ENCODE peak calls at places on chromosomes 4 and X, in ten cellular contexts. N is HCT116, C is upper lobe of left lung, U is esophagus muscularis mucosa, T is GM12891, M is suprapubic skin, Y is prostate gland, G is breast epithelium, K is vagina, P is H1. I is an unnamed sample.

GRCh38 chrX:13985697-13986435 is 43.8 kb downstream of the GEMIN8 start:
- DNase-seq in M (no peak), T (no peak), K (no peak), P (no peak), C (no peak), Y (no peak), U (no peak), N (no peak), G (no peak), I (no peak)

GRCh38 chr4:39495446-39496208 is 31.6 kb downstream of the UGDH start:
- DNase-seq in K (no peak), T (no peak), N (no peak), U (no peak), M (no peak), G (no peak), P (peak), Y (peak), C (no peak), I (no peak)

GRCh38 chrX:122945328-122945727 is 238.8 kb upstream of the GRIA3 start:
- DNase-seq in T (no peak), M (no peak), G (no peak), U (no peak), Y (no peak), P (no peak), N (no peak), C (no peak), K (no peak), I (no peak)

GRCh38 chr4:142350886-142351285 is 495.2 kb downstream of the INPP4B start:
- DNase-seq in P (no peak), N (no peak), M (no peak), Y (no peak), T (no peak), G (no peak), U (no peak), K (no peak), C (no peak), I (no peak)

GRCh38 chr4:12689457-12689856 is 794.7 kb downstream of the RAB28 start:
- DNase-seq in T (no peak), Y (no peak), U (no peak), K (no peak), M (no peak), P (no peak), C (no peak), G (no peak), N (no peak), I (no peak)

GRCh38 chr4:152380919-152381318 is 155.0 kb downstream of the FBXW7 start:
- DNase-seq in M (no peak), Y (no peak), G (no peak), T (no peak), P (no peak), C (no peak), K (no peak), N (no peak), U (no peak), I (no peak)

GRCh38 chrX:42399632-42400024 is 378.3 kb downstream of the PPP1R2C start:
- DNase-seq in Y (no peak), N (no peak), T (no peak), M (no peak), K (no peak), G (no peak), C (no peak), P (no peak), U (no peak), I (no peak)

GRCh38 chrX:21745756-21746155 is 12.2 kb downstream of the SMPX start:
- DNase-seq in C (no peak), T (no peak), M (no peak), U (no peak), N (no peak), P (no peak), K (no peak), Y (no peak), G (no peak), I (peak)

GRCh38 chr4:19857405-19857804 is 394.3 kb upstream of the SLIT2 start:
- DNase-seq in T (no peak), C (no peak), K (no peak), P (no peak), G (no peak), M (no peak), Y (no peak), N (no peak), U (no peak), I (no peak)

GRCh38 chrX:149372861-149373260 is 132.2 kb downstream of the IDS start:
- DNase-seq in U (no peak), G (no peak), C (no peak), M (no peak), K (no peak), N (no peak), T (no peak), P (no peak), Y (no peak), I (no peak)

GRCh38 chr4:54189140-54189539 is 40.0 kb upstream of the PDGFRA start:
- DNase-seq in N (no peak), P (no peak), G (no peak), M (no peak), Y (no peak), C (no peak), T (no peak), U (no peak), K (no peak), I (no peak)

GRCh38 chrX:41314204-41314603 is 19.8 kb upstream of the DDX3X start:
- DNase-seq in C (no peak), T (no peak), U (no peak), K (no peak), P (no peak), N (no peak), G (no peak), M (no peak), Y (no peak), I (no peak)

GRCh38 chr4:176302283-176303275 is 17.2 kb upstream of the SPCS3 start:
- DNase-seq in G (no peak), T (no peak), C (no peak), Y (no peak), N (peak), U (no peak), P (no peak), M (no peak), K (no peak), I (no peak)

GRCh38 chr4:96164814-96165351 is 325.0 kb downstream of the PDHA2 start:
- DNase-seq in Y (no peak), K (no peak), T (no peak), N (no peak), C (no peak), G (no peak), P (no peak), U (no peak), M (no peak), I (no peak)

GRCh38 chr4:150462743-150463142 is 119.2 kb upstream of the MAB21L2 start:
- DNase-seq in K (no peak), M (no peak), G (no peak), C (no peak), N (no peak), U (no peak), P (no peak), Y (no peak), T (no peak), I (no peak)

GRCh38 chrX:140815868-140816267 is 106.3 kb downstream of the LINC00632 start:
- DNase-seq in P (no peak), C (no peak), N (no peak), T (no peak), G (no peak), K (no peak), U (no peak), Y (no peak), M (no peak), I (peak)

GRCh38 chrX:14409341-14409740 is 120.0 kb upstream of the GLRA2 start:
- DNase-seq in C (no peak), P (no peak), T (no peak), G (no peak), U (no peak), K (no peak), N (no peak), M (no peak), Y (no peak), I (no peak)

GRCh38 chrX:110992611-110993010 is 103.4 kb upstream of the PAK3 start:
- DNase-seq in Y (no peak), G (no peak), U (no peak), T (no peak), C (peak), K (no peak), P (no peak), N (no peak), M (no peak), I (peak)

GRCh38 chrX:5644786-5645185 is 583.9 kb downstream of the NLGN4X start:
- DNase-seq in M (no peak), T (no peak), G (no peak), N (no peak), U (no peak), K (no peak), C (no peak), P (no peak), Y (no peak), I (no peak)

GRCh38 chrX:109600114-109600710 is 24.8 kb downstream of the KCNE5 start:
- DNase-seq in T (no peak), C (no peak), P (peak), U (no peak), N (no peak), G (no peak), Y (no peak), M (no peak), K (no peak), I (peak)

GRCh38 chr4:61199869-61200194 is 294 bp upstream of the ADGRL3 start:
- DNase-seq in Y (no peak), M (no peak), U (no peak), C (no peak), G (no peak), K (no peak), N (no peak), P (no peak), T (no peak), I (no peak)

GRCh38 chrX:43315622-43316021 is 340.5 kb upstream of the MAOA start:
- DNase-seq in G (no peak), U (no peak), N (no peak), M (no peak), K (no peak), P (no peak), Y (no peak), C (no peak), T (no peak), I (no peak)

GRCh38 chrX:129877401-129877800 is 28.6 kb upstream of the UTP14A start:
- DNase-seq in C (no peak), M (no peak), U (no peak), N (no peak), K (no peak), T (no peak), Y (no peak), G (no peak), P (no peak), I (peak)

GRCh38 chr4:113760852-113761681 is 471 bp downstream of the CAMK2D start:
- DNase-seq in U (peak), Y (peak), K (no peak), G (peak), T (peak), C (peak), P (peak), N (no peak), M (peak), I (no peak)

GRCh38 chr4:113758361-113758760 is 3.2 kb downstream of the CAMK2D start:
- DNase-seq in N (no peak), G (no peak), K (no peak), U (no peak), C (no peak), T (no peak), Y (no peak), M (no peak), P (no peak), I (no peak)

GRCh38 chr4:113759696-113760093 is 1.8 kb downstream of the CAMK2D start:
- DNase-seq in U (no peak), T (no peak), M (no peak), P (no peak), Y (no peak), N (no peak), C (no peak), G (no peak), K (no peak), I (no peak)

GRCh38 chr4:113761682-113762060 is at the start of gene CAMK2D:
- DNase-seq in U (peak), T (peak), G (peak), P (peak), Y (peak), C (peak), N (peak), K (no peak), M (peak), I (no peak)

GRCh38 chr4:113760094-113760851 is 1.3 kb downstream of the CAMK2D start:
- DNase-seq in K (no peak), C (peak), T (no peak), M (peak), P (no peak), Y (peak), G (no peak), N (no peak), U (no peak), I (no peak)
- TF ChIP-seq POLR2AphosphoS5 in K (no peak), C (no peak), T (no peak), M (no peak), P (peak), Y (peak), G (no peak), N (no peak), U (no peak), I (no peak)

DNA sequence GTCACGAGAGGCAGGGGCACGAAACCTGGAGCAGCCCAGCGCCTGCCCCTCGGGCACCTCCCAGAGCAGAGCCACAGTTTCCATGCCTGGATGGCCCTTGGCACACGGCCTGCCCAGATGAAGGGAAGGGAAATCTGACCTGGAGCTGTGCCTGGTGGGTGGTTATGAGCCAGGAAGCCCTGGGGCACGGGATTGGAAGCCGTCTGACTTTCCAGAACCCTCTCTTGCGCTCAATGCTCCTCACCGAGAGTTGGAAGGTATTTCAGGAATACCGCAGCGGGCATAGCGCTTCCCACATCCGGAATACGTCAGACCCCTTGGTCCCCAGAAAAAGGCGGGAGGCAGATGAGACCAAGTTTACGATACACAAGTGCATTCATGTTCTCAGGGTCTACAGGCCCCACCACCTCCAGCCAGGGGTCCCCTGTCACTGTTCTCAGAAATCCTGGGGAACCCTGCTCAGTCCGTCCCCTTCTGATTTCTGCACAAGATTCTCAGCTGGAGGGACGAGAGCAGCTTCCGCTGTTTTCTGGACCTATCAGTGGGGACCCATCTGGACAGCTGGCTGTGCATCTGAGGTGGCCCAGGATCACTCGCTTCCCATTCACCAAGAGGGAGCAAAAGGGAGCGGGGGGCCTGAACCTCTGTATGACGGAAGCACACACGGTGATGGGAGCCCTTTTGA is 172.9 kb downstream of the AFAP1 start:
- DNase-seq in G (no peak), T (no peak), N (no peak), M (no peak), C (no peak), Y (no peak), U (no peak), K (no peak), P (no peak), I (no peak)
- TF ChIP-seq POLR2AphosphoS5 in G (no peak), T (no peak), N (no peak), M (no peak), C (no peak), Y (no peak), U (peak), K (no peak), P (no peak), I (no peak)

GRCh38 chr4:156767911-156768415 is 203.6 kb downstream of the PDGFC start:
- DNase-seq in P (no peak), M (no peak), C (no peak), G (no peak), N (no peak), K (no peak), U (no peak), Y (no peak), T (no peak), I (no peak)

GRCh38 chr4:156773648-156774357 is 197.8 kb downstream of the PDGFC start:
- DNase-seq in U (no peak), K (no peak), M (no peak), G (no peak), C (no peak), T (no peak), N (no peak), P (no peak), Y (no peak), I (no peak)

GRCh38 chr4:156774422-156774821 is 197.2 kb downstream of the PDGFC start:
- DNase-seq in K (no peak), C (no peak), T (no peak), N (no peak), Y (no peak), G (no peak), M (no peak), U (no peak), P (no peak), I (no peak)

GRCh38 chr4:156766846-156767245 is 204.8 kb downstream of the PDGFC start:
- DNase-seq in K (no peak), U (no peak), N (no peak), P (no peak), Y (no peak), G (no peak), M (no peak), T (no peak), C (no peak), I (no peak)

DNA sequence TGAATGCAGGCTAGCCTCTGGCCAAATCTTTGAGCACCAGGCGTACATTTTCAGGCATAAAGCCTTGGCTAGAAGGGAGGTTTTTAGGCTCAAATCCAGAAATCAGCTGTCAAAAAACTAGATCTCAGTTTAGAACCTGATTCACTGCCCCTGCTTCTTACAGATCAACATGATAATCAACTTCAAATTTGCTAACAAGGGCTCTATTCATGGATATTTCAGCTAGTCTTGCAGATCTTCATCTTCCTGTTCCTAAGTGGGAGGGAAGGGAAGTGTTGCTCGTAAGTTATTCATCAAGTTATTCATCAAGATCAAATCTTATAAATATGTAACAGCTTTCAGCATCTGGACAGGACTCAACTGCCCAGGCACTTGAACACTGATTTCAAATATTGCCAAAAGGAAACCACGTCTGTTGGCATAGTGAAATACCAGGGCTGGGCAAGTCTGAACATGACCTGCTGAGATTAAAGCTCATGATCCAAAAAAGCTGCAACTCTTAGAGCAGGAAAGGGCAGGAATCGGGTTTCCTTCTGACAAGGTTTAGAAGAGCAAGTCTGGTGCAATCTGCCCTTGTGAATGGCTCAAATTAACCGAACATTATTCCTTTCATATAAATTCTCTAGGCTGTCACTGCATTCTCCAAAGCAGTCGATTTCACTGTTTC is 200.3 kb downstream of the PDGFC start:
- DNase-seq in C (peak), N (peak), Y (peak), G (peak), M (no peak), P (no peak), T (no peak), U (no peak), K (no peak), I (no peak)
- TF ChIP-seq POLR2AphosphoS5 in C (no peak), N (peak), Y (peak), G (peak), M (no peak), P (no peak), T (no peak), U (peak), K (peak), I (no peak)

GRCh38 chrX:120020305-120020704 is 57.2 kb downstream of the RHOXF2B start:
- DNase-seq in Y (no peak), C (no peak), K (no peak), U (no peak), M (no peak), N (no peak), T (no peak), G (no peak), P (no peak), I (no peak)
- TF ChIP-seq POLR2AphosphoS5 in Y (no peak), C (no peak), K (no peak), U (no peak), M (no peak), N (no peak), T (no peak), G (no peak), P (no peak), I (no peak)

DNA sequence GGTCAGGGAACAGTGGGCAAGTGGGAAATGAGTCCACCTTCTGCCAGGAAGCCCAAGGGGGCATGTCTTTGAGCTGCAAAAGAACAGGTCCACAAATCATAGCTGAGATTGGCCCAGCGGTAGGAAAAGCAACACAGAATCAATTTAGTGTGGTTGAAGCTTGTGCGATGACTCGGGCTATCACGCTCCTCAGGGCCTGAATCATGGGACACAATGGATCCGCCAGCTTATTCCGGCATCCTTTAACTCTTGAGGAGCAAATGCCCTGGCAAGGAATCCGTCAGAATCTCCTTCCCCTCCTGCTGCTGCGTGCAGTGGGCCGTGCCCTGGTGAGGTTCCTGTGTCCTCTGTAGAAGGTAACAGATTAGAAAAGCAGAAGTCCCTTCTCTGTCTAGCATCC is 98.0 kb downstream of the RELL1 start:
- DNase-seq in G (no peak), N (no peak), C (no peak), Y (no peak), K (no peak), U (no peak), P (no peak), T (no peak), M (no peak), I (no peak)
- TF ChIP-seq POLR2AphosphoS5 in G (no peak), N (no peak), C (no peak), Y (no peak), K (no peak), U (no peak), P (no peak), T (no peak), M (no peak), I (no peak)

GRCh38 chr4:147927377-147928137 is 195.7 kb downstream of the ARHGAP10 start:
- DNase-seq in C (no peak), M (no peak), Y (no peak), P (no peak), T (no peak), K (no peak), N (no peak), G (no peak), U (no peak), I (no peak)
- TF ChIP-seq POLR2AphosphoS5 in C (no peak), M (no peak), Y (no peak), P (no peak), T (no peak), K (no peak), N (no peak), G (no peak), U (no peak), I (no peak)

DNA sequence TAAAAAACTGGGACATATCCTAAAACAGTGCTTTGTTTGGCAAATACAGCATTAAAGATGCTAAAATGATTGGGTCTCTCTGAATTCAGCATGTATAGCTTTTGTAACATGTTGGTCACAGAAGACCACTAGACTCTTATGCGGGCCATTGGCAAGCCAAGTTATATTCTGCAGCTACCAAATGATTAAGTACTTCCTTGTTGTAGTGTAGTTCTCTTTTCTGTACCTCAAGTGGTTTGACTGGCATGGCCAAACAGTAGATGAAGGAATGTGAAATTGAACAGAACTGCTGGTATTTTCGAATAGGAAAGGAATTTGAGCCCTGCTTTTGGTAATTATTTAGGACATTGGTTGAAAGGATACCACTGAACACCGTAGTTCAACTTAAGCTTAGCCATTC is 193.9 kb upstream of the GPC4 start:
- DNase-seq in C (no peak), Y (no peak), U (no peak), G (no peak), N (no peak), M (no peak), K (no peak), P (no peak), T (no peak), I (no peak)
- TF ChIP-seq POLR2AphosphoS5 in C (no peak), Y (no peak), U (no peak), G (no peak), N (no peak), M (no peak), K (no peak), P (no peak), T (no peak), I (no peak)

I was measured in HL-60.